ENCODE peak calls at places on chromosomes 6 and 20, in nine cellular contexts. X, U, C, R, F, G, L, V and B are unnamed samples.

GRCh38 chr6:48113130-48113529 is 2.1 kb upstream of the PTCHD4 start:
- DNase-seq in X (no peak), U (no peak), C (no peak), R (no peak), F (no peak), G (no peak), L (no peak), V (no peak), B (no peak)

GRCh38 chr6:154937306-154938244 is 57.5 kb upstream of the TIAM2 start:
- DNase-seq in X (no peak), U (no peak), C (no peak), R (no peak), F (no peak), G (no peak), L (no peak), V (no peak), B (no peak)

GRCh38 chr6:21188505-21189223 is 404.9 kb upstream of the SOX4 start:
- DNase-seq in X (peak; percentile 5), U (no peak), C (no peak), R (peak; percentile 6), F (no peak), G (no peak), L (peak; percentile 48), V (no peak), B (no peak)

GRCh38 chr6:23446394-23447001 is 679.5 kb upstream of the NRSN1 start:
- DNase-seq in X (peak; percentile 46), U (no peak), C (no peak), R (peak; percentile 40), F (no peak), G (peak; percentile 66), L (no peak), V (peak; percentile 23), B (no peak)

GRCh38 chr6:73516712-73517489 is 3.9 kb downstream of the EEF1A1 start:
- DNase-seq in X (no peak), U (no peak), C (no peak), R (no peak), F (no peak), G (peak; percentile 39), L (no peak), V (no peak), B (no peak)

GRCh38 chr20:46709055-46709458 is 392 bp upstream of the SLC2A10 start:
- DNase-seq in X (no peak), U (no peak), C (no peak), R (no peak), F (no peak), G (no peak), L (no peak), V (no peak), B (no peak)

GRCh38 chr20:2652724-2653510 is 485 bp downstream of the NOP56 start:
- DNase-seq in X (peak; percentile 2), U (no peak), C (peak; percentile 80), R (peak; percentile 36), F (peak; percentile 52), G (no peak), L (no peak), V (no peak), B (no peak)

GRCh38 chr20:45153756-45154155 is 20.9 kb upstream of the PI3 start:
- DNase-seq in X (no peak), U (no peak), C (no peak), R (no peak), F (no peak), G (no peak), L (peak; percentile 17), V (no peak), B (peak; percentile 3)

GRCh38 chr6:3706547-3707467 is 44.7 kb downstream of the PXDC1 start:
- DNase-seq in X (peak; percentile 24), U (no peak), C (no peak), R (no peak), F (no peak), G (peak; percentile 87), L (no peak), V (no peak), B (no peak)

GRCh38 chr6:89298680-89299450 is 16.2 kb downstream of the GABRR2 start:
- DNase-seq in X (peak; percentile 15), U (no peak), C (no peak), R (peak; percentile 93), F (peak; percentile 73), G (peak; percentile 74), L (no peak), V (peak; percentile 63), B (peak; percentile 46)

GRCh38 chr6:144219056-144219685 is 66.0 kb upstream of the UTRN start:
- DNase-seq in X (no peak), U (no peak), C (no peak), R (peak; percentile 40), F (no peak), G (peak; percentile 75), L (peak; percentile 25), V (no peak), B (peak; percentile 27)

GRCh38 chr6:133817460-133818047 is 71.4 kb upstream of the TCF21 start:
- DNase-seq in X (no peak), U (no peak), C (no peak), R (peak; percentile 32), F (peak; percentile 62), G (no peak), L (peak; percentile 18), V (peak; percentile 33), B (no peak)

GRCh38 chr6:139028242-139028657 is 295 bp upstream of the ABRACL start:
- DNase-seq in X (no peak), U (no peak), C (no peak), R (no peak), F (no peak), G (peak; percentile 53), L (no peak), V (no peak), B (no peak)

GRCh38 chr20:37902504-37903313 is at the start of gene VSTM2L:
- DNase-seq in X (peak; percentile 25), U (no peak), C (no peak), R (no peak), F (no peak), G (peak; percentile 77), L (peak; percentile 36), V (peak; percentile 55), B (no peak)

GRCh38 chr6:168131464-168132415 is 52.7 kb upstream of the FRMD1 start:
- DNase-seq in X (no peak), U (no peak), C (no peak), R (no peak), F (no peak), G (no peak), L (no peak), V (no peak), B (no peak)

GRCh38 chr6:34132486-34133185 is 13.3 kb downstream of the GRM4 start:
- DNase-seq in X (no peak), U (no peak), C (no peak), R (peak; percentile 48), F (peak; percentile 43), G (peak; percentile 42), L (no peak), V (peak; percentile 77), B (no peak)

GRCh38 chr6:90219168-90219985 is 77.3 kb downstream of the BACH2 start:
- DNase-seq in X (peak; percentile 50), U (no peak), C (no peak), R (peak; percentile 10), F (peak; percentile 53), G (peak; percentile 44), L (no peak), V (no peak), B (no peak)

GRCh38 chr6:156876302-156876701 is 99.1 kb downstream of the ARID1B start:
- DNase-seq in X (no peak), U (no peak), C (no peak), R (no peak), F (peak; percentile 25), G (no peak), L (no peak), V (peak; percentile 9), B (no peak)
- TF ChIP-seq CTCF in X (peak; percentile 68), U (no peak), C (peak; percentile 31), R (no peak), F (peak; percentile 13), G (peak; percentile 48), L (peak; percentile 47), V (peak; percentile 30), B (peak; percentile 17)

GRCh38 chr6:13358486-13358885 is 30.1 kb upstream of the TBC1D7 start:
- DNase-seq in X (no peak), U (no peak), C (no peak), R (no peak), F (no peak), G (no peak), L (no peak), V (no peak), B (no peak)

GRCh38 chr6:13355969-13356368 is 27.6 kb upstream of the TBC1D7 start:
- DNase-seq in X (no peak), U (no peak), C (no peak), R (peak; percentile 93), F (peak; percentile 57), G (no peak), L (peak; percentile 84), V (no peak), B (peak; percentile 87)

GRCh38 chr6:13355043-13355945 is 27.0 kb upstream of the TBC1D7 start:
- DNase-seq in X (peak; percentile 94), U (no peak), C (no peak), R (peak; percentile 92), F (peak; percentile 58), G (peak; percentile 96), L (peak; percentile 57), V (peak; percentile 42), B (peak; percentile 47)

GRCh38 chr6:13359287-13359686 is 30.9 kb upstream of the TBC1D7 start:
- DNase-seq in X (no peak), U (no peak), C (no peak), R (no peak), F (no peak), G (no peak), L (no peak), V (no peak), B (no peak)

GRCh38 chr6:13357551-13358075 is 29.3 kb upstream of the TBC1D7 start:
- DNase-seq in X (no peak), U (no peak), C (no peak), R (no peak), F (peak; percentile 14), G (peak; percentile 81), L (no peak), V (no peak), B (no peak)
- TF ChIP-seq CTCF in X (peak; percentile 56), U (no peak), C (no peak), R (no peak), F (no peak), G (peak; percentile 27), L (no peak), V (no peak), B (no peak)

GRCh38 chr6:84346372-84346771 is 118.9 kb upstream of the CEP162 start:
- DNase-seq in X (no peak), U (no peak), C (no peak), R (no peak), F (no peak), G (peak; percentile 8), L (no peak), V (no peak), B (no peak)
- TF ChIP-seq CTCF in X (peak; percentile 3), U (no peak), C (no peak), R (no peak), F (no peak), G (peak; percentile 20), L (no peak), V (no peak), B (no peak)

DNA sequence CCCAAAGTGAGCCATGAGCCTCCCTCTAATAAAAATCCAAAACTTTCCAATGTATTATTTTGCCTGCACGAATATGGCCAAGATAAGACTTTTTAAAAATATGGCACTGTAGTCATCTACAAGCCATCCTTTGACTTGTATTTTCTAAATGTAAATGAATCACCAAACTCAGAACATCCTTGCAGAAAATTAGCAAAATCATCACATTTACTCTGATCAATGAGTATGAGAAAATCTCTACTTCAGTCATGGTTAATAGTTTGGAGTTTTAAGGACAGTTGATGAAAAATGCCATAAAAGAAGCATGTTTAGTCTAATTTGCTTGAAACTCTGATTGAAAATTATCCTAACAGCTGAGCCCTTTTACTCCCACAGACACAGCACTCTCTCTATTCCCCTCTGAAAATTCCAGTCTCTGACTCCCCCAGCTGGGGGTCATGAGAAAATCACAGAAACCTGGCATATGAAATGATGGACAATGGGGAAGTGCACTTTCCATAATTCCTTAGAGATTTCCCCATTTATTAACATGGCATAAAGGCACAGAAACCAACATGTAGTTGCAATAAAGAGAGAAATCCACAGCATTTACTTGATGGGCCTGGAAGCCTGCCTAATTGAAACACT is 214.1 kb downstream of the WDR27 start:
- DNase-seq in X (no peak), U (no peak), C (no peak), R (no peak), F (no peak), G (peak; percentile 25), L (no peak), V (peak; percentile 15), B (no peak)
- TF ChIP-seq CTCF in X (peak; percentile 51), U (no peak), C (peak; percentile 12), R (no peak), F (no peak), G (no peak), L (no peak), V (no peak), B (no peak)